ENCODE peak calls at places on chromosomes 4 and X, in nine cellular contexts. X is PC-9; Y is cardiac muscle cell; V is thoracic aorta; T is HepG2; F is heart right ventricle; A is psoas muscle; E is testis; D is CD8-positive, alpha-beta T cell. U is an unnamed sample. For H3K36me3, H3K4me1 and H3K9me3, the result is how much of the 10 kb centered on the place peaks cover.

GRCh38 chr4:40055379-40055872 is 1.2 kb upstream of the N4BP2 start:
- DNase-seq in X (no peak), Y (no peak), V (no peak), T (peak), F (no peak), A (no peak), E (no peak), D (no peak), U (no peak)

GRCh38 chr4:24477919-24478318 is 106.4 kb downstream of the DHX15 start:
- DNase-seq in X (no peak), Y (peak), V (no peak), T (no peak), F (peak), A (peak), E (peak), D (no peak), U (no peak)

GRCh38 chr4:89196056-89196674 is 84.8 kb downstream of the TIGD2 start:
- DNase-seq in X (no peak), Y (peak), V (no peak), T (no peak), F (no peak), A (no peak), E (no peak), D (no peak), U (no peak)

GRCh38 chr4:38753021-38753806 is 29.6 kb downstream of the TLR10 start:
- DNase-seq in X (peak), Y (peak), V (peak), T (peak), F (peak), A (peak), E (peak), D (no peak), U (peak)

GRCh38 chr4:82797591-82798081 is 960 bp downstream of the SCD5 start:
- DNase-seq in X (peak), Y (peak), V (no peak), T (no peak), F (peak), A (peak), E (peak), D (no peak), U (peak)

GRCh38 chrX:16469870-16470269 is 180.1 kb upstream of the S100G start:
- DNase-seq in X (no peak), Y (no peak), V (no peak), T (no peak), F (no peak), A (no peak), E (no peak), D (no peak), U (no peak)

GRCh38 chr4:158186815-158187214 is 14.0 kb upstream of the GASK1B start:
- DNase-seq in X (no peak), Y (no peak), V (no peak), T (no peak), F (no peak), A (no peak), E (no peak), D (no peak), U (no peak)

GRCh38 chr4:5034206-5034605 is 14.9 kb upstream of the CYTL1 start:
- DNase-seq in X (no peak), Y (no peak), V (no peak), T (no peak), F (no peak), A (no peak), E (no peak), D (no peak), U (no peak)

GRCh38 chrX:124726881-124727280 is 380.5 kb downstream of the SH2D1A start:
- DNase-seq in X (no peak), Y (no peak), V (no peak), T (no peak), F (no peak), A (no peak), E (no peak), D (no peak), U (no peak)

GRCh38 chr4:150264595-150265141 is 186.4 kb downstream of the DCLK2 start:
- DNase-seq in X (no peak), Y (no peak), V (no peak), T (peak), F (no peak), A (no peak), E (no peak), D (no peak), U (no peak)
- H3K36me3 ChIP-seq in X (under half), Y (under half), V (under half), T (under half), F (under half), A (under half), E (under half), D (under half), U (under half)

GRCh38 chr4:1721003-1721665 is at the start of the genes TACC3 and TMEM129:
- DNase-seq in X (peak), Y (peak), V (peak), T (peak), F (peak), A (peak), E (peak), D (peak), U (peak)

GRCh38 chr4:1722551-1723071 is 1.3 kb downstream of the TACC3 start:
- DNase-seq in X (no peak), Y (no peak), V (no peak), T (no peak), F (no peak), A (peak), E (no peak), D (no peak), U (no peak)

GRCh38 chr4:1721666-1722550 is 587 bp downstream of the TACC3 start:
- DNase-seq in X (no peak), Y (no peak), V (no peak), T (no peak), F (no peak), A (no peak), E (no peak), D (no peak), U (no peak)

GRCh38 chr4:1725521-1725920 is 4.2 kb downstream of the TACC3 start:
- DNase-seq in X (no peak), Y (no peak), V (no peak), T (no peak), F (no peak), A (peak), E (no peak), D (no peak), U (no peak)

GRCh38 chr4:1723131-1723801 is 1.9 kb downstream of the TACC3 start:
- DNase-seq in X (no peak), Y (no peak), V (no peak), T (no peak), F (no peak), A (peak), E (no peak), D (peak), U (no peak)
- H3K4me1 ChIP-seq in X (half or more), Y (under half), V (under half), T (under half), F (under half), A (under half), E (under half), D (half or more), U (under half)

GRCh38 chrX:151973851-151974335 is 583 bp downstream of the GABRE start:
- DNase-seq in X (no peak), Y (no peak), V (peak), T (no peak), F (peak), A (no peak), E (peak), D (no peak), U (no peak)

GRCh38 chrX:151970661-151971060 is 3.8 kb downstream of the GABRE start:
- DNase-seq in X (peak), Y (peak), V (peak), T (peak), F (peak), A (peak), E (no peak), D (no peak), U (peak)

GRCh38 chrX:151966236-151966635 is 8.2 kb downstream of the GABRE start:
- DNase-seq in X (no peak), Y (no peak), V (no peak), T (no peak), F (no peak), A (no peak), E (no peak), D (no peak), U (no peak)

GRCh38 chrX:151973262-151973661 is 1.2 kb downstream of the GABRE start:
- DNase-seq in X (no peak), Y (no peak), V (no peak), T (no peak), F (no peak), A (no peak), E (no peak), D (no peak), U (no peak)

DNA sequence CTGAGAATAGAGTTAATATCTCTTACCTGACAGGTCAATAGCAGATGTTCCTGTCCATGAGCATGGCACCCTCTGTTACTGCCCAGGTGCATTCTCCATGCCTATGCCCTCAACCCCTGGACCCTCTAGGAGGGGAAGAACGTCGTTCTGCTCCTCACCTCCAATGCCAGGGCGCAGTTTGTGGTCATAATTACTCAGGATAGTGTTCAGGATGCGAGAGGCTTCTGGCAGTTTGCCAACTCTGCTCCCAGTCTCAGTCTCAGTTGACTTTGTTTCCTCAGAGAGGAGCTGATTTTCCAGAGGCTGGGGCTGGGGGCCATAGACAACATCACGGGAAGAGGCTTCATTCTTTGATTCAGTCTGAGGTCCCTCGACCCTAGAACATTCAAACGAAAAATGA is 4.4 kb downstream of the GABRE start:
- DNase-seq in X (no peak), Y (no peak), V (no peak), T (no peak), F (no peak), A (no peak), E (no peak), D (no peak), U (no peak)
- H3K9me3 ChIP-seq in X (under half), Y (under half), V (under half), T (under half), F (under half), A (under half), E (under half), D (under half), U (under half)

GRCh38 chr4:169132561-169133305 is 122.7 kb upstream of the CBR4 start:
- DNase-seq in X (no peak), Y (no peak), V (no peak), T (no peak), F (no peak), A (no peak), E (no peak), D (no peak), U (no peak)
- H3K36me3 ChIP-seq in X (under half), Y (under half), V (under half), T (under half), F (under half), A (half or more), E (under half), D (under half), U (under half)

U was measured in adrenal gland.